ENCODE peak calls at places on chromosomes 11 and 22, in five cellular contexts. Q, A, H, I and R are unnamed samples.

GRCh38 chr11:48006301-48006992 is 26.1 kb downstream of the PTPRJ start:
- DNase-seq in H (no peak), Q (no peak), A (no peak), I (peak), R (peak)

GRCh38 chr11:11496879-11497278 is 124.9 kb downstream of the GALNT18 start:
- DNase-seq in H (no peak), Q (no peak), I (no peak), A (no peak), R (no peak)

GRCh38 chr22:36873614-36874308 is 13.0 kb downstream of the NCF4 start:
- DNase-seq in I (peak), Q (no peak), A (peak), H (no peak), R (peak)

GRCh38 chr11:13551834-13552233 is 56.0 kb upstream of the PTH start:
- DNase-seq in A (no peak), H (no peak), Q (no peak), I (no peak), R (no peak)

GRCh38 chr11:75520688-75521087 is 5.1 kb downstream of the GDPD5 start:
- DNase-seq in Q (no peak), H (no peak), A (no peak), I (peak), R (no peak)

GRCh38 chr22:36419912-36420882 is 32.4 kb upstream of the MYH9 start:
- DNase-seq in I (no peak), H (no peak), A (no peak), Q (no peak), R (no peak)

GRCh38 chr11:64489831-64490441 is 101.1 kb upstream of the SLC22A12 start:
- DNase-seq in Q (peak), A (peak), I (peak), H (peak), R (peak)

GRCh38 chr11:12163181-12163841 is 52.9 kb downstream of the MICAL2 start:
- DNase-seq in Q (no peak), I (peak), A (no peak), H (no peak), R (peak)

GRCh38 chr11:1070594-1071462 is 3.8 kb upstream of the MUC2 start:
- DNase-seq in A (no peak), I (no peak), H (peak), Q (no peak), R (no peak)

GRCh38 chr11:114059278-114059983 is at the start of gene ZBTB16:
- DNase-seq in I (peak), H (peak), Q (peak), A (no peak), R (peak)

GRCh38 chr22:30186048-30186447 is 60.5 kb downstream of the LIF start:
- DNase-seq in I (no peak), Q (peak), H (no peak), A (no peak), R (no peak)

GRCh38 chr11:78419327-78419726 is 1.7 kb upstream of the GAB2 start:
- DNase-seq in I (peak), H (peak), Q (no peak), A (peak), R (no peak)

GRCh38 chr11:82842019-82842418 is 58.2 kb downstream of the PRCP start:
- DNase-seq in I (no peak), A (no peak), Q (no peak), H (no peak), R (no peak)

GRCh38 chr11:119065369-119065768 is 2.2 kb upstream of the VPS11 start:
- DNase-seq in I (peak), A (no peak), Q (no peak), H (no peak), R (peak)